ENCODE peak calls at places on chromosomes 7 and 10, in four cellular contexts. H is H1, L is HepG2, S is K562. C is an unnamed sample.
A peak's percentile ranks its signal among the peaks of the same experiment; 100 is the strongest.

GRCh38 chr7:8433477-8434289 is at the start of gene NXPH1:
- DNase-seq in H (no peak), L (peak; percentile 37), S (peak; percentile 67), C (no peak)

GRCh38 chr10:35639651-35640311 is 2.3 kb downstream of the FZD8 start:
- DNase-seq in H (no peak), L (no peak), S (no peak), C (peak; percentile 51)

GRCh38 chr10:119919823-119920222 is 27.3 kb downstream of the SEC23IP start:
- DNase-seq in H (no peak), L (no peak), S (no peak), C (no peak)

GRCh38 chr7:157991761-157992160 is 595.9 kb downstream of the PTPRN2 start:
- DNase-seq in H (no peak), L (no peak), S (no peak), C (no peak)

GRCh38 chr7:4014649-4015048 is 667.4 kb upstream of the FOXK1 start:
- DNase-seq in H (no peak), L (no peak), S (no peak), C (no peak)

GRCh38 chr7:71548746-71549145 is 416.8 kb downstream of the GALNT17 start:
- DNase-seq in H (no peak), L (no peak), S (no peak), C (no peak)

GRCh38 chr10:124162136-124162535 is 68.7 kb upstream of the CHST15 start:
- DNase-seq in H (no peak), L (no peak), S (no peak), C (no peak)

GRCh38 chr7:8303904-8304528 is 42.0 kb upstream of the ICA1 start:
- DNase-seq in H (no peak), L (no peak), S (peak; percentile 26), C (peak; percentile 10)

GRCh38 chr7:4138866-4139265 is 543.2 kb upstream of the FOXK1 start:
- DNase-seq in H (no peak), L (no peak), S (no peak), C (no peak)

GRCh38 chr7:69935107-69935506 is 336.8 kb downstream of the AUTS2 start:
- DNase-seq in H (no peak), L (no peak), S (no peak), C (no peak)

GRCh38 chr10:49254556-49255318 is 44.2 kb upstream of the C10orf71 start:
- DNase-seq in H (no peak), L (no peak), S (no peak), C (no peak)

GRCh38 chr7:25359471-25360059 is 131.3 kb upstream of the NPVF start:
- DNase-seq in H (no peak), L (no peak), S (no peak), C (no peak)

GRCh38 chr7:5586963-5587348 is 163.3 kb upstream of the TNRC18 start:
- DNase-seq in H (no peak), L (no peak), S (peak; percentile 4), C (no peak)

GRCh38 chr7:149832332-149833041 is 5.7 kb upstream of the ZNF862 start:
- DNase-seq in H (no peak), L (no peak), S (no peak), C (no peak)

GRCh38 chr7:17937506-17938115 is 2.7 kb downstream of the SNX13 start:
- DNase-seq in H (no peak), L (no peak), S (no peak), C (no peak)

GRCh38 chr10:62554632-62555199 is 180.5 kb downstream of the ZNF365 start:
- DNase-seq in H (no peak), L (peak; percentile 16), S (peak; percentile 32), C (no peak)

GRCh38 chr7:90320014-90320413 is 1.1 kb downstream of the FAM237B start:
- DNase-seq in H (no peak), L (no peak), S (no peak), C (no peak)

DNA sequence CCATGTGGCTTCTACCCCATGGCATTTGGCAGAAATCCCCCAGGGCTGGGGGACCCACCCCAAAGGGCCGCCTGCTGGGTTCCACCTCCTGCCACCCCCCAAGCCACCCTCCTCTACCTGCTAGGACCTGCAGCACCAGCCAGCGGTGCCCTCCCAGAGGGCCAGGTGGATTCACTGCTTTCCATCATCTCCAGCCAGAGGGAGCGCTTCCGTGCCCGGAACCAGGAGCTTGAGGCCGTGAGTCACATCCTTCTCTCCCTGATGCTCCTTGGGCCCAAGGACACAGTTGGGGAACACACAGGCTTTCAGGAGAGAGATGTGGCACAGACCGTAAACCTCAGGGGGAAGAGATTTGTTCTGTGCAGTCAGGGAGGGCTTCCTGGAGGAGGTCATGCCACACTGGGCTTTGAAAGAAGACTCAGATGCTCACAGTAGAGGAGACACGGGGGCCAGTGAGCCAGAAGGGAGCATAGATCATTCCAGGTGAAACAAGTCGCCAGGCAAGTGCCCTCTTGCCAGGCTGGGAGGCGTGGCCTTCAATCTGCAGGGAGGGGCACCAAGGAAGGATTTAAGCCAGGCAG is 11.5 kb upstream of the SH2B2 start:
- DNase-seq in H (no peak), L (no peak), S (no peak), C (no peak)
- TF ChIP-seq JUN in H (no peak), L (no peak), S (no peak), C (no peak)

DNA sequence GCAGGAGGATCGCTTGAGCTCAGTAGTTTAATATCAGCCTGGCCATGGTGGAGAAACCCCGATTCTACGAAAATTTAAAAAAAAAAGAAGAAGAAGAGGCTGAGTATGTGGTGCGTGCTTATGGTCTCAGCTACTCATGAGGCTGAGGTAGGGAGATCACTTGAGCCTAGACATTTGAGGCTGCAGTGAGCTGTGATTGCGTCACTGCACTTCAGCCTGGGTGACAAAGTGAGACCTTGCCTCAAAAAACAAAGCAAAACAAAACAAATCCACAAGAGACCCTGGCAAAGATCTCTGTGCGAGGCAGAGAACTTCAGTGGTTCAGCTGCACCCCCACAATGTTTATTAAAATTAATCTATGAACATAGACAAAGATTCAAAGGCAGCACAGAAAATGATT is 24.3 kb upstream of the PURB start:
- DNase-seq in H (no peak), L (no peak), S (no peak), C (no peak)
- TF ChIP-seq CEBPB in H (peak; percentile 50), L (peak; percentile 88), S (peak; percentile 86), C (no peak)

GRCh38 chr10:111344804-111345203 is 268.0 kb downstream of the ADRA2A start:
- DNase-seq in H (no peak), L (no peak), S (no peak), C (no peak)
- TF ChIP-seq JUN in H (no peak), L (no peak), S (no peak), C (no peak)

GRCh38 chr10:1360581-1361164 is 304.5 kb downstream of the WDR37 start:
- DNase-seq in H (no peak), L (no peak), S (no peak), C (no peak)

GRCh38 chr10:1358860-1359598 is 302.8 kb downstream of the WDR37 start:
- DNase-seq in H (no peak), L (no peak), S (no peak), C (no peak)

GRCh38 chr10:1361411-1362105 is 305.4 kb downstream of the WDR37 start:
- DNase-seq in H (no peak), L (no peak), S (no peak), C (no peak)

GRCh38 chr10:1359599-1359955 is 303.4 kb downstream of the WDR37 start:
- DNase-seq in H (no peak), L (no peak), S (no peak), C (no peak)

GRCh38 chr10:1360011-1360580 is 303.9 kb downstream of the WDR37 start:
- DNase-seq in H (peak; percentile 21), L (no peak), S (peak; percentile 62), C (no peak)
- TF ChIP-seq CEBPB in H (no peak), L (no peak), S (no peak), C (no peak)

GRCh38 chr10:28801869-28802268 is 124.5 kb downstream of the BAMBI start:
- DNase-seq in H (no peak), L (no peak), S (no peak), C (no peak)

GRCh38 chr10:28798428-28798955 is 121.2 kb downstream of the BAMBI start:
- DNase-seq in H (no peak), L (no peak), S (no peak), C (no peak)

GRCh38 chr10:28800144-28800543 is 122.8 kb downstream of the BAMBI start:
- DNase-seq in H (no peak), L (no peak), S (no peak), C (no peak)

GRCh38 chr10:28798964-28799363 is 121.6 kb downstream of the BAMBI start:
- DNase-seq in H (no peak), L (no peak), S (no peak), C (no peak)

DNA sequence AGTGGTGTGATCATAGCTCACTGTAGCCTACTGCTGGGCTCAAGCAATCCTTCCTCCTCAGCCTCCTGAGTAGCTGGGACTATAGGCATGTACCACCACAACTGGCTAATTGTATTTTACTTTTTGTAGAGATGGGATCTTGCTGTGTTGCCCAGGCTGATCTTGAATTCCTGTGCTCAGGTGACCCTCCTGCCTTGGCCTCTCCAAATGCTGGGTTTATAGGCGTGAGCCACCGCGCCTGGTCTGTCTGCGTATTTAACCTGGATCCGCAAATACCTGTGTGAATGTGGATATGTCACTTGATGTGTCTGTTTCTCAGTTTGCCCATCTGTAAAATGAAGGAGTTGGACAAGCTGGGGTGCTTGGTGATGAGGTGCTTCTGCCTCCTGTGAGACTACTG is 123.9 kb downstream of the BAMBI start:
- DNase-seq in H (no peak), L (no peak), S (no peak), C (no peak)
- TF ChIP-seq JUN in H (no peak), L (no peak), S (no peak), C (no peak)

DNA sequence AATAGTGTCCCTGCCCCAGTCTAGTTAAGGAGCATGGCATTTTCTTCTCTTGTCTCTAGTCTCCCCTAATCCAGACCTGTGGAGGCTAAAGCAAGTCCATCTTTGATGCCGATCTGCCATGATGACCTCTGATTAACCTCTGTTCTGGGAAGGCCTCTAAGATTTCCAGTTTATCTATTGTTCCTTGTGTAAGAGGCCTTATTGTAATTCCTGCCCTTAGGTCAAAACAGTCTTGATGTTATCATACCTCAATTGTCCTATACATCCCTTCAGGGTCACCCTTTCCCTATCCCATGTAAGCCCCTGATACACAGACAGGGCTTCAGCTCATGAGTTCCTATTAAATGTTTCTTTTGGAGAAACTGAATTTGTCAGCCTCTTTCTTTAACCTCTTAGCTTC is 4.9 kb upstream of the ZMIZ2 start:
- DNase-seq in H (no peak), L (no peak), S (no peak), C (no peak)
- TF ChIP-seq CEBPB in H (no peak), L (no peak), S (no peak), C (no peak)

C was measured in A549.